ENCODE peak calls at places on chromosome 16, in nine cellular contexts. One of them, this sample, is unnamed.

GRCh38 chr16:56673916-56674315 is 4.3 kb downstream of the MT1H start:
- DNase-seq in colonic mucosa: no peak
- DNase-seq in IMR-90: peak
- DNase-seq in fibroblast of pulmonary artery: peak
- DNase-seq in transverse colon: peak
- DNase-seq in left ventricle myocardium inferior: no peak
- DNase-seq in lung: no peak
- DNase-seq in brain microvascular endothelial cell: no peak
- DNase-seq in CD8-positive, alpha-beta T cell: peak
- DNase-seq in this sample: peak

GRCh38 chr16:62805221-62805857 is 769.1 kb upstream of the CDH8 start:
- DNase-seq in colonic mucosa: no peak
- DNase-seq in IMR-90: no peak
- DNase-seq in fibroblast of pulmonary artery: no peak
- DNase-seq in transverse colon: no peak
- DNase-seq in left ventricle myocardium inferior: no peak
- DNase-seq in lung: no peak
- DNase-seq in brain microvascular endothelial cell: no peak
- DNase-seq in CD8-positive, alpha-beta T cell: no peak
- DNase-seq in this sample: no peak

GRCh38 chr16:84065536-84066132 is 23.0 kb upstream of the SLC38A8 start:
- DNase-seq in colonic mucosa: peak
- DNase-seq in IMR-90: peak
- DNase-seq in fibroblast of pulmonary artery: peak
- DNase-seq in transverse colon: peak
- DNase-seq in left ventricle myocardium inferior: no peak
- DNase-seq in lung: no peak
- DNase-seq in brain microvascular endothelial cell: peak
- DNase-seq in CD8-positive, alpha-beta T cell: no peak
- DNase-seq in this sample: peak

GRCh38 chr16:31371619-31372484 is 16.9 kb downstream of the ITGAX start:
- DNase-seq in colonic mucosa: no peak
- DNase-seq in IMR-90: no peak
- DNase-seq in fibroblast of pulmonary artery: no peak
- DNase-seq in transverse colon: no peak
- DNase-seq in left ventricle myocardium inferior: no peak
- DNase-seq in lung: no peak
- DNase-seq in brain microvascular endothelial cell: no peak
- DNase-seq in CD8-positive, alpha-beta T cell: no peak
- DNase-seq in this sample: no peak

GRCh38 chr16:69924777-69925191 is 26.4 kb upstream of the CLEC18A start:
- DNase-seq in colonic mucosa: no peak
- DNase-seq in IMR-90: peak
- DNase-seq in fibroblast of pulmonary artery: peak
- DNase-seq in transverse colon: no peak
- DNase-seq in left ventricle myocardium inferior: peak
- DNase-seq in lung: no peak
- DNase-seq in brain microvascular endothelial cell: peak
- DNase-seq in CD8-positive, alpha-beta T cell: no peak
- DNase-seq in this sample: peak

GRCh38 chr16:16828913-16829398 is 450.0 kb downstream of the NPIPA7 start:
- DNase-seq in colonic mucosa: no peak
- DNase-seq in IMR-90: no peak
- DNase-seq in fibroblast of pulmonary artery: no peak
- DNase-seq in transverse colon: no peak
- DNase-seq in left ventricle myocardium inferior: no peak
- DNase-seq in lung: no peak
- DNase-seq in brain microvascular endothelial cell: no peak
- DNase-seq in CD8-positive, alpha-beta T cell: no peak
- DNase-seq in this sample: no peak

GRCh38 chr16:26877421-26877820 is 189.3 kb upstream of the C16orf82 start:
- DNase-seq in colonic mucosa: no peak
- DNase-seq in IMR-90: no peak
- DNase-seq in fibroblast of pulmonary artery: no peak
- DNase-seq in transverse colon: no peak
- DNase-seq in left ventricle myocardium inferior: no peak
- DNase-seq in lung: no peak
- DNase-seq in brain microvascular endothelial cell: no peak
- DNase-seq in CD8-positive, alpha-beta T cell: no peak
- DNase-seq in this sample: no peak

GRCh38 chr16:22618842-22619241 is 108.2 kb downstream of the NPIPB5 start:
- DNase-seq in colonic mucosa: no peak
- DNase-seq in IMR-90: no peak
- DNase-seq in fibroblast of pulmonary artery: no peak
- DNase-seq in transverse colon: no peak
- DNase-seq in left ventricle myocardium inferior: no peak
- DNase-seq in lung: no peak
- DNase-seq in brain microvascular endothelial cell: no peak
- DNase-seq in CD8-positive, alpha-beta T cell: no peak
- DNase-seq in this sample: no peak

GRCh38 chr16:17448640-17449638 is 21.8 kb downstream of the XYLT1 start:
- DNase-seq in colonic mucosa: no peak
- DNase-seq in IMR-90: no peak
- DNase-seq in fibroblast of pulmonary artery: no peak
- DNase-seq in transverse colon: peak
- DNase-seq in left ventricle myocardium inferior: peak
- DNase-seq in lung: peak
- DNase-seq in brain microvascular endothelial cell: no peak
- DNase-seq in CD8-positive, alpha-beta T cell: peak
- DNase-seq in this sample: no peak

GRCh38 chr16:85491798-85492616 is 121.1 kb upstream of the GSE1 start:
- DNase-seq in colonic mucosa: peak
- DNase-seq in IMR-90: no peak
- DNase-seq in fibroblast of pulmonary artery: no peak
- DNase-seq in transverse colon: peak
- DNase-seq in left ventricle myocardium inferior: peak
- DNase-seq in lung: peak
- DNase-seq in brain microvascular endothelial cell: no peak
- DNase-seq in CD8-positive, alpha-beta T cell: no peak
- DNase-seq in this sample: peak

GRCh38 chr16:19309178-19309577 is 23.6 kb downstream of the CLEC19A start:
- DNase-seq in colonic mucosa: no peak
- DNase-seq in IMR-90: no peak
- DNase-seq in fibroblast of pulmonary artery: no peak
- DNase-seq in transverse colon: no peak
- DNase-seq in left ventricle myocardium inferior: no peak
- DNase-seq in lung: no peak
- DNase-seq in brain microvascular endothelial cell: no peak
- DNase-seq in CD8-positive, alpha-beta T cell: no peak
- DNase-seq in this sample: no peak

DNA sequence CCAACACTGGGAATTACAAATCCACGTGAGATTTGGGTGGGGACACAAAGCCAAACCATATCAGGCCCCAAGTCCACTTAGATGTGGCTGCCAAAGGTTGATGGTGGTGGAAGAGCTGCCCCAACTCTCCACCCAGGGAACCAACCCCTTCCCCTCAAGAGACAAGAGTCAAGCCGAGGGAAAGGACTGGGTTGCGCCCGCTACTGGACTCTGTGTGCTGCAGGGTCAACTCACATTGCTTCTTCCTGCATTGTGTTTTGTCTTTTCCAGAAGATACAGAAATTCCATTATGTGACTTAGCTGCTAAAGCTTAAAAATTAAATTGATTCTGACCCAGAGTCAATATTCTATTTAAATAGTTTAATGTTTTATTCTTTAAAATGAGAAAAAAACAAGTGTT is 58.5 kb downstream of the ADAMTS18 start:
- DNase-seq in colonic mucosa: peak
- DNase-seq in IMR-90: no peak
- DNase-seq in fibroblast of pulmonary artery: no peak
- DNase-seq in transverse colon: no peak
- DNase-seq in left ventricle myocardium inferior: no peak
- DNase-seq in lung: no peak
- DNase-seq in brain microvascular endothelial cell: no peak
- DNase-seq in CD8-positive, alpha-beta T cell: peak
- DNase-seq in this sample: peak
- TF ChIP-seq CTCF in colonic mucosa: no peak
- TF ChIP-seq CTCF in IMR-90: no peak
- TF ChIP-seq CTCF in fibroblast of pulmonary artery: peak
- TF ChIP-seq CTCF in transverse colon: no peak
- TF ChIP-seq CTCF in left ventricle myocardium inferior: no peak
- TF ChIP-seq CTCF in lung: no peak
- TF ChIP-seq CTCF in brain microvascular endothelial cell: peak
- TF ChIP-seq CTCF in CD8-positive, alpha-beta T cell: no peak
- TF ChIP-seq CTCF in this sample: peak

DNA sequence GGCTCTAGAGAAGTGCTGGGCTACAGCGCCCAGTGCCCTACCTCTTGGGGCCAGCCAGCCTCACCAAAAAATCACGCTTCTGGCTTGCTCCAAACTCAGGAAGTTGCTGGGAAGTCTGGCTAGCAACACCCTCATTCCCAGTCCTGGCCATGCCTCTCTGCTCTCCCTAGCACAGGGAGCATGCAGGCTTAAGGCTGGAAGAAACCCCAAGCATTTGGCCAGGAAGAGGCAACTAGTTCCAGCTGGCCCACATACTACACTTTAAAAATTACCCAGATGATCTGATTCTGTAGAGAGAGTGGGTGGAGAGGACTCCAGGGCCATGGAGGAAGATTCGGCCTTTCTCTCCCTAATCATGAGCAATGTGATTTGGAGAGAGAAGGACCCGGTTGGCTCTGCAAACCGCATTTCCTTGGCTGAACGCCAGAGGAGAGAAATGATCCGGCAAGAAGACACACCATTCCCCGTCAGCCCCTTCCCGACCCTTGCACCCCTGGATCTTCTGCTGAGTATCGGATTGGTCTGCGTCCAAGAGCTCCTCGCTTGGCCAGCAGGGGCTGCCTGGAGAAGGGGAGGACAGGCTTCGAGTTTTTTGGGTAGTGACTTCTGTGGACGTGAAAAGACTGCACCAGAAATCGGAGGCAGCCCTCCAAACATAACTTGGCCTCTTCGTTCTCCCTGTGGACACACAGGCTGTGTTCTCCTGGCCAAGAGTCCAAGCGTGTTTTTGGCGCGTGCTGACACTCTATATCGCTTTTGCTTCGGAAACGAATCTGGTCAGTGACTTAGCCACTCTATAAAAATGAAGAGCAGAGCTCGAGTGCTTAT is 406.3 kb downstream of the WWOX start:
- DNase-seq in colonic mucosa: peak
- DNase-seq in IMR-90: no peak
- DNase-seq in fibroblast of pulmonary artery: no peak
- DNase-seq in transverse colon: peak
- DNase-seq in left ventricle myocardium inferior: peak
- DNase-seq in lung: peak
- DNase-seq in brain microvascular endothelial cell: peak
- DNase-seq in CD8-positive, alpha-beta T cell: no peak
- DNase-seq in this sample: peak
- H3K4me3 ChIP-seq in colonic mucosa: no peak
- H3K4me3 ChIP-seq in IMR-90: no peak
- H3K4me3 ChIP-seq in fibroblast of pulmonary artery: no peak
- H3K4me3 ChIP-seq in transverse colon: no peak
- H3K4me3 ChIP-seq in left ventricle myocardium inferior: peak
- H3K4me3 ChIP-seq in lung: no peak
- H3K4me3 ChIP-seq in brain microvascular endothelial cell: no peak
- H3K4me3 ChIP-seq in CD8-positive, alpha-beta T cell: no peak
- H3K4me3 ChIP-seq in this sample: peak

DNA sequence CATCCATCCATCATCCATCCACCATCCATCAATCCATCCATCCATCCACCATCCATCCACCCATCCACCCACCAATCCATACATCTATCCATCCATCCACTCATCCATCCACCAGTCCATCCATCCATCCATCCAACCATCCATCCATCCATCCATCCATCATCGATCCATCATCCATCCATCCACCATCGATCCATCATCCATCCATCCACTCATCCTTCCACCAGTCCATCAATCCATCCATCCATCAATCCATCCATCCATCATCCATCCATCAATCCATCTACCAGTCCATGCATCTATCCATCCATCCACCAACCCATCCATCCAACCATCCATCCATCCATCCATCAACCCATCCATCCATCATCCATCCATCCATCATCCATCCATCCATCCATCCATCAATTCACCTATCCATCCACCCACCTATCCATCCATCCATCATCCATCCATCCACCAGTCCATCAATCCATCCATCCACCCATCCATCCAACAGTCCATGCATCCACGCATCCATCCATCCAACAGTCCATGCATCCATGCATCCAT is 39.3 kb upstream of the SSTR5 start:
- DNase-seq in colonic mucosa: no peak
- DNase-seq in IMR-90: no peak
- DNase-seq in fibroblast of pulmonary artery: no peak
- DNase-seq in transverse colon: no peak
- DNase-seq in left ventricle myocardium inferior: no peak
- DNase-seq in lung: no peak
- DNase-seq in brain microvascular endothelial cell: no peak
- DNase-seq in CD8-positive, alpha-beta T cell: no peak
- DNase-seq in this sample: no peak
- TF ChIP-seq CTCF in colonic mucosa: no peak
- TF ChIP-seq CTCF in IMR-90: no peak
- TF ChIP-seq CTCF in fibroblast of pulmonary artery: no peak
- TF ChIP-seq CTCF in transverse colon: no peak
- TF ChIP-seq CTCF in left ventricle myocardium inferior: no peak
- TF ChIP-seq CTCF in lung: no peak
- TF ChIP-seq CTCF in brain microvascular endothelial cell: no peak
- TF ChIP-seq CTCF in CD8-positive, alpha-beta T cell: no peak
- TF ChIP-seq CTCF in this sample: no peak

GRCh38 chr16:50066482-50067289 is 916 bp downstream of the HEATR3 start:
- DNase-seq in colonic mucosa: no peak
- DNase-seq in IMR-90: no peak
- DNase-seq in fibroblast of pulmonary artery: no peak
- DNase-seq in transverse colon: no peak
- DNase-seq in left ventricle myocardium inferior: no peak
- DNase-seq in lung: no peak
- DNase-seq in brain microvascular endothelial cell: no peak
- DNase-seq in CD8-positive, alpha-beta T cell: no peak
- DNase-seq in this sample: no peak

GRCh38 chr16:50069060-50069459 is 3.3 kb downstream of the HEATR3 start:
- DNase-seq in colonic mucosa: no peak
- DNase-seq in IMR-90: no peak
- DNase-seq in fibroblast of pulmonary artery: no peak
- DNase-seq in transverse colon: no peak
- DNase-seq in left ventricle myocardium inferior: no peak
- DNase-seq in lung: no peak
- DNase-seq in brain microvascular endothelial cell: no peak
- DNase-seq in CD8-positive, alpha-beta T cell: no peak
- DNase-seq in this sample: no peak

GRCh38 chr16:50071075-50071671 is 5.4 kb downstream of the HEATR3 start:
- DNase-seq in colonic mucosa: no peak
- DNase-seq in IMR-90: no peak
- DNase-seq in fibroblast of pulmonary artery: no peak
- DNase-seq in transverse colon: no peak
- DNase-seq in left ventricle myocardium inferior: no peak
- DNase-seq in lung: no peak
- DNase-seq in brain microvascular endothelial cell: no peak
- DNase-seq in CD8-positive, alpha-beta T cell: no peak
- DNase-seq in this sample: no peak

GRCh38 chr16:50067290-50067853 is 1.6 kb downstream of the HEATR3 start:
- DNase-seq in colonic mucosa: peak
- DNase-seq in IMR-90: peak
- DNase-seq in fibroblast of pulmonary artery: peak
- DNase-seq in transverse colon: no peak
- DNase-seq in left ventricle myocardium inferior: no peak
- DNase-seq in lung: no peak
- DNase-seq in brain microvascular endothelial cell: peak
- DNase-seq in CD8-positive, alpha-beta T cell: peak
- DNase-seq in this sample: peak

GRCh38 chr16:50068550-50068949 is 2.8 kb downstream of the HEATR3 start:
- DNase-seq in colonic mucosa: no peak
- DNase-seq in IMR-90: peak
- DNase-seq in fibroblast of pulmonary artery: peak
- DNase-seq in transverse colon: no peak
- DNase-seq in left ventricle myocardium inferior: no peak
- DNase-seq in lung: no peak
- DNase-seq in brain microvascular endothelial cell: peak
- DNase-seq in CD8-positive, alpha-beta T cell: no peak
- DNase-seq in this sample: peak
- H3K4me3 ChIP-seq in colonic mucosa: no peak
- H3K4me3 ChIP-seq in IMR-90: no peak
- H3K4me3 ChIP-seq in fibroblast of pulmonary artery: no peak
- H3K4me3 ChIP-seq in transverse colon: no peak
- H3K4me3 ChIP-seq in left ventricle myocardium inferior: no peak
- H3K4me3 ChIP-seq in lung: no peak
- H3K4me3 ChIP-seq in brain microvascular endothelial cell: no peak
- H3K4me3 ChIP-seq in CD8-positive, alpha-beta T cell: no peak
- H3K4me3 ChIP-seq in this sample: no peak

This sample was measured in fibroblast of mammary gland.